ENCODE peak calls at places on chromosomes 1 and 21, in eight cellular contexts. Y is colonic mucosa; J is adipocyte; L is tibial artery; D is fibroblast of lung; O is CD4-positive, CD25-positive, alpha-beta regulatory T cell; G is pancreas; N is small intestine. F is an unnamed sample.

GRCh38 chr1:47914218-47914937 is 82.8 kb downstream of the TRABD2B start:
- DNase-seq in Y (no peak), J (no peak), L (no peak), D (no peak), O (no peak), G (no peak), N (no peak), F (no peak)

GRCh38 chr1:72397786-72398185 is 115.4 kb upstream of the NEGR1 start:
- DNase-seq in Y (no peak), J (peak; percentile 89), L (no peak), D (peak; percentile 85), O (no peak), G (no peak), N (no peak), F (peak; percentile 65)

GRCh38 chr1:147717051-147717705 is 43.2 kb downstream of the GJA5 start:
- DNase-seq in Y (peak; percentile 90), J (no peak), L (no peak), D (no peak), O (peak; percentile 16), G (peak; percentile 33), N (peak; percentile 86), F (no peak)

GRCh38 chr1:87389546-87389945 is 60.9 kb downstream of the LMO4 start:
- DNase-seq in Y (no peak), J (no peak), L (no peak), D (no peak), O (no peak), G (no peak), N (no peak), F (no peak)

GRCh38 chr1:63557365-63557987 is 34.2 kb downstream of the EFCAB7 start:
- DNase-seq in Y (peak; percentile 45), J (peak; percentile 81), L (no peak), D (peak; percentile 69), O (peak; percentile 46), G (no peak), N (peak; percentile 27), F (peak; percentile 20)

GRCh38 chr1:6587261-6588005 is 7.6 kb downstream of the ZBTB48 start:
- DNase-seq in Y (no peak), J (no peak), L (peak; percentile 44), D (no peak), O (peak; percentile 21), G (peak; percentile 55), N (no peak), F (peak; percentile 62)

GRCh38 chr1:211701733-211702132 is 26.3 kb upstream of the NEK2 start:
- DNase-seq in Y (no peak), J (no peak), L (no peak), D (no peak), O (no peak), G (no peak), N (no peak), F (no peak)

GRCh38 chr1:175420491-175420827 is 227.9 kb upstream of the KIAA0040 start:
- DNase-seq in Y (no peak), J (no peak), L (no peak), D (no peak), O (no peak), G (no peak), N (no peak), F (no peak)

GRCh38 chr1:245225267-245225666 is 70.5 kb downstream of the KIF26B start:
- DNase-seq in Y (no peak), J (no peak), L (no peak), D (peak; percentile 9), O (no peak), G (no peak), N (no peak), F (no peak)

GRCh38 chr21:27450216-27450615 is 483.3 kb upstream of the ADAMTS5 start:
- DNase-seq in Y (no peak), J (no peak), L (no peak), D (no peak), O (no peak), G (no peak), N (no peak), F (no peak)

GRCh38 chr1:2603521-2604155 is 17.1 kb downstream of the PRXL2B start:
- DNase-seq in Y (no peak), J (no peak), L (no peak), D (no peak), O (no peak), G (no peak), N (no peak), F (no peak)

GRCh38 chr1:150720098-150720497 is 597 bp downstream of the HORMAD1 start:
- DNase-seq in Y (no peak), J (no peak), L (no peak), D (no peak), O (no peak), G (no peak), N (no peak), F (no peak)

GRCh38 chr1:53868565-53868964 is 21.0 kb downstream of the YIPF1 start:
- DNase-seq in Y (no peak), J (no peak), L (no peak), D (no peak), O (no peak), G (no peak), N (peak; percentile 80), F (no peak)

GRCh38 chr1:113811353-113811887 is 856 bp downstream of the RSBN1 start:
- DNase-seq in Y (peak; percentile 70), J (peak; percentile 64), L (peak; percentile 51), D (peak; percentile 35), O (peak; percentile 55), G (no peak), N (peak; percentile 51), F (peak; percentile 7)

DNA sequence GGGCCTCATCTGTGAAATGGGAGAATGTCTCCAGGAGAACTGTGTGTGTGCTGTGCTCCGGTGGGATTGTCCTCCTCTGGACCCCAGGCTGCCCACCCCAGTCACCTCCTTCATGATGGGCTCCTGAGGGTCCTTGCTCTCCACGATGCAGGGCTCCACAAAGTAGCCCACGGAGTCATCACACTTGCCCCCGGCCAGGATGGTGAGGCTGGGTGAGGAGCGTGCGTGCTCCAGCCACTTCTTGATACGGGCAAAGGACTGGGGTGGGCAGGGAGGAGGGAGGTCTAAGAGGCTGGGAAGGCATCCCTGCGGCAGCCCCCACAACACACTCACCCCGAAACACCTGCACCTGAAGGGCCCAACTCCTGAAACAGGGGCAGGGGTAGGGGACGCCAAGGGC is 16.8 kb upstream of the TAS1R2 start:
- DNase-seq in Y (no peak), J (no peak), L (no peak), D (no peak), O (no peak), G (no peak), N (no peak), F (no peak)
- H3K36me3 ChIP-seq in Y (no peaks in the 10 kb centered on the region), J (peaks cover 20% of the 10 kb centered on the region), L (peaks cover 43% of the 10 kb centered on the region), D (no peaks in the 10 kb centered on the region), O (no peaks in the 10 kb centered on the region), G (no peaks in the 10 kb centered on the region), N (no peaks in the 10 kb centered on the region), F (no peaks in the 10 kb centered on the region)

GRCh38 chr1:94205639-94206038 is 31.7 kb downstream of the ARHGAP29 start:
- DNase-seq in Y (no peak), J (no peak), L (no peak), D (no peak), O (no peak), G (no peak), N (no peak), F (no peak)
- H3K36me3 ChIP-seq in Y (no peaks in the 10 kb centered on the region), J (peaks cover 89% of the 10 kb centered on the region), L (peaks cover 56% of the 10 kb centered on the region), D (peaks cover 2% of the 10 kb centered on the region), O (no peaks in the 10 kb centered on the region), G (no peaks in the 10 kb centered on the region), N (no peaks in the 10 kb centered on the region), F (peaks cover 98% of the 10 kb centered on the region)

DNA sequence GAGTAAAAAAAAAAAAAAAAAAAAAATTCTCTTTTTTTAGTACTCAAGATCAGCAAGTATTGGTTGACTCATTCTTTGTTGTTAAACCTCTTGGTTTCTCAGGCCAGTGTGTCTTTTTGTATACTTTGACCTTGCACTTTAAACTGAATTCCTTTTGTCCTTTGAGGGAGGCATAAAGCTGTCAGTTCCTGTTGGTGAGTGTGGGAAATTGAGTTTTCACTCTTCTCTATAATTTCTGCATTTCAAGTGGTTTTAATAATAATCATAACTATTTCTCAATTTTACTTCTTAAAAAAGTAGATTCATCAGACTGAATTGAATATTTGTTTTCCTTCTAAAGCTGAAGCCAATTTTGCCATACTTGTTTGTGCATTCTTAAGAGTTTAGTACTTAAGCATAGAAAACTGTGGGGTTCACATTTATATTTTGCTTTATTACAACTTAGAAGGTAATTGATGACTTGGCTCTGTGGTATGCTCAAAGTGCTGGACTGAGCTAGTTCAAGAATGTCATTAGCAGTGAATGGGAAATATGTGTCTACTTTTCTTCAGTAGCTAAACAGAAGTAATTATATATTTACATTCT is 43.4 kb downstream of the ITSN1 start:
- DNase-seq in Y (no peak), J (peak; percentile 76), L (no peak), D (peak; percentile 46), O (no peak), G (no peak), N (peak; percentile 67), F (peak; percentile 12)
- H3K36me3 ChIP-seq in Y (no peaks in the 10 kb centered on the region), J (no peaks in the 10 kb centered on the region), L (no peaks in the 10 kb centered on the region), D (no peaks in the 10 kb centered on the region), O (no peaks in the 10 kb centered on the region), G (no peaks in the 10 kb centered on the region), N (no peaks in the 10 kb centered on the region), F (no peaks in the 10 kb centered on the region)

DNA sequence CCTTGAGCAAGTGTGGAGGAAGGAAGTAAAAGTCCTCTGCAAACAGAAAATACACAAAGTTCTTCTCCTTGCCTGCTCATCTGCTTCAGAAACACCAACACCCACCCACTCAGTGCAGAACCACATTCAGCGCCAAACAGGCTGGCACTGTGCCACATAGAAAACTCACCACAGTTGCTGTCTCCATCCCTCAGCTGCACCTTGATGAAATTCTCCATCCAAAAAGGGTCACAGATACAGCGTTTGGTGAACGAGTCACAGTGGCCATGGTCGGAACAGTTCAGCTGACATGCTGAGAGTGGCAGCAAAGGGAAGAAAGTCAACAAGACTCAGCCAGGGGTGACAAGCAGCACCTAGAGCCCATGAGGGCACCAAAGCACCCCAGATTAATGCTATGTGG is 114.5 kb downstream of the KIAA0319L start:
- DNase-seq in Y (no peak), J (no peak), L (no peak), D (no peak), O (no peak), G (no peak), N (no peak), F (no peak)
- H3K36me3 ChIP-seq in Y (peaks cover 17% of the 10 kb centered on the region), J (peaks cover 47% of the 10 kb centered on the region), L (peaks cover 92% of the 10 kb centered on the region), D (peaks cover 9% of the 10 kb centered on the region), O (peaks cover 88% of the 10 kb centered on the region), G (peaks cover 3% of the 10 kb centered on the region), N (peaks cover 6% of the 10 kb centered on the region), F (peaks cover 26% of the 10 kb centered on the region)

GRCh38 chr1:224408294-224408590 is 26.4 kb downstream of the WDR26 start:
- DNase-seq in Y (no peak), J (no peak), L (no peak), D (no peak), O (no peak), G (no peak), N (no peak), F (no peak)
- H3K36me3 ChIP-seq in Y (peaks cover 28% of the 10 kb centered on the region), J (peaks cover 93% of the 10 kb centered on the region), L (peaks cover 88% of the 10 kb centered on the region), D (peaks cover 7% of the 10 kb centered on the region), O (peaks cover 88% of the 10 kb centered on the region), G (no peaks in the 10 kb centered on the region), N (peaks cover 14% of the 10 kb centered on the region), F (peaks cover 76% of the 10 kb centered on the region)